ENCODE peak calls at places on chromosomes 12 and 14, in four cellular contexts. One of them, this sample, is unnamed.

GRCh38 chr12:86698581-86698980 is 442.4 kb upstream of the MGAT4C start:
- DNase-seq in iris pigment epithelial cell: peak; percentile 75
- DNase-seq in CD8-positive, alpha-beta memory T cell: no peak
- DNase-seq in stimulated activated CD4-positive, alpha-beta T cell treated with anti-CD3 and anti-CD28 coated beads, Interleukin-1b, Interleukin-23, amount 100 ng/mL, for 24 hours: no peak
- DNase-seq in this sample: no peak

GRCh38 chr14:105076805-105077648 is 11.8 kb upstream of the GPR132 start:
- DNase-seq in CD8-positive, alpha-beta memory T cell: peak; percentile 56
- DNase-seq in stimulated activated CD4-positive, alpha-beta T cell treated with anti-CD3 and anti-CD28 coated beads, Interleukin-1b, Interleukin-23, amount 100 ng/mL, for 24 hours: no peak
- DNase-seq in iris pigment epithelial cell: no peak
- DNase-seq in this sample: no peak

GRCh38 chr14:105440992-105441391 is 21.4 kb downstream of the MTA1 start:
- DNase-seq in CD8-positive, alpha-beta memory T cell: no peak
- DNase-seq in stimulated activated CD4-positive, alpha-beta T cell treated with anti-CD3 and anti-CD28 coated beads, Interleukin-1b, Interleukin-23, amount 100 ng/mL, for 24 hours: no peak
- DNase-seq in iris pigment epithelial cell: no peak
- DNase-seq in this sample: no peak

GRCh38 chr12:13454991-13455696 is 258.6 kb downstream of the EMP1 start:
- DNase-seq in iris pigment epithelial cell: no peak
- DNase-seq in CD8-positive, alpha-beta memory T cell: no peak
- DNase-seq in stimulated activated CD4-positive, alpha-beta T cell treated with anti-CD3 and anti-CD28 coated beads, Interleukin-1b, Interleukin-23, amount 100 ng/mL, for 24 hours: no peak
- DNase-seq in this sample: no peak

GRCh38 chr12:32444895-32445294 is 45.5 kb downstream of the FGD4 start:
- DNase-seq in CD8-positive, alpha-beta memory T cell: no peak
- DNase-seq in stimulated activated CD4-positive, alpha-beta T cell treated with anti-CD3 and anti-CD28 coated beads, Interleukin-1b, Interleukin-23, amount 100 ng/mL, for 24 hours: no peak
- DNase-seq in iris pigment epithelial cell: peak; percentile 90
- DNase-seq in this sample: no peak

GRCh38 chr12:123801573-123802178 is 39.6 kb downstream of the DNAH10 start:
- DNase-seq in stimulated activated CD4-positive, alpha-beta T cell treated with anti-CD3 and anti-CD28 coated beads, Interleukin-1b, Interleukin-23, amount 100 ng/mL, for 24 hours: no peak
- DNase-seq in iris pigment epithelial cell: peak; percentile 26
- DNase-seq in CD8-positive, alpha-beta memory T cell: no peak
- DNase-seq in this sample: no peak

GRCh38 chr12:94618995-94619695 is 31.2 kb downstream of the TMCC3 start:
- DNase-seq in CD8-positive, alpha-beta memory T cell: no peak
- DNase-seq in stimulated activated CD4-positive, alpha-beta T cell treated with anti-CD3 and anti-CD28 coated beads, Interleukin-1b, Interleukin-23, amount 100 ng/mL, for 24 hours: no peak
- DNase-seq in iris pigment epithelial cell: peak; percentile 94
- DNase-seq in this sample: no peak

GRCh38 chr12:118288174-118288573 is 84.5 kb downstream of the TAOK3 start:
- DNase-seq in CD8-positive, alpha-beta memory T cell: no peak
- DNase-seq in iris pigment epithelial cell: no peak
- DNase-seq in stimulated activated CD4-positive, alpha-beta T cell treated with anti-CD3 and anti-CD28 coated beads, Interleukin-1b, Interleukin-23, amount 100 ng/mL, for 24 hours: no peak
- DNase-seq in this sample: no peak

GRCh38 chr14:98242903-98243302 is 1029.1 kb downstream of the BCL11B start:
- DNase-seq in iris pigment epithelial cell: no peak
- DNase-seq in CD8-positive, alpha-beta memory T cell: no peak
- DNase-seq in stimulated activated CD4-positive, alpha-beta T cell treated with anti-CD3 and anti-CD28 coated beads, Interleukin-1b, Interleukin-23, amount 100 ng/mL, for 24 hours: no peak
- DNase-seq in this sample: no peak